ENCODE peak calls at places on chromosomes 16 and 17, in ten cellular contexts. D is GM23248; Q is activated CD4-positive, alpha-beta T cell treated with anti-CD3 and anti-CD28 coated beads for 1 hour; A is fibroblast of the conjunctiva; Y is K562; Z is NCI-H1436; H is effector memory CD8-positive, alpha-beta T cell; U is iPS DF 19.7; T is HTR-8/SVneo; K is bronchial epithelial cell. C is an unnamed sample.

GRCh38 chr16:50763211-50763610 is 21.3 kb downstream of the CYLD start:
- DNase-seq in D (peak), Q (no peak), A (no peak), Y (no peak), Z (no peak), H (no peak), U (no peak), T (no peak), K (peak), C (no peak)

GRCh38 chr17:79691931-79692330 is 38.8 kb upstream of the ENPP7 start:
- DNase-seq in D (no peak), Q (no peak), A (no peak), Y (no peak), Z (no peak), H (no peak), U (no peak), T (no peak), K (no peak), C (no peak)

GRCh38 chr17:30379303-30380105 is 777 bp downstream of the CPD start:
- DNase-seq in D (peak), Q (no peak), A (no peak), Y (peak), Z (no peak), H (peak), U (no peak), T (no peak), K (no peak), C (peak)

GRCh38 chr16:12271006-12271405 is 294.5 kb downstream of the SNX29 start:
- DNase-seq in D (peak), Q (no peak), A (no peak), Y (peak), Z (peak), H (no peak), U (peak), T (peak), K (no peak), C (no peak)

GRCh38 chr16:7492122-7492521 is 159.5 kb downstream of the RBFOX1 start:
- DNase-seq in D (no peak), Q (no peak), A (no peak), Y (no peak), Z (no peak), H (no peak), U (no peak), T (no peak), K (no peak), C (no peak)

GRCh38 chr17:45031231-45032149 is 19.9 kb downstream of the DCAKD start:
- DNase-seq in D (no peak), Q (no peak), A (no peak), Y (peak), Z (no peak), H (no peak), U (no peak), T (no peak), K (no peak), C (no peak)

GRCh38 chr17:8393470-8394231 is 4.0 kb downstream of the RNF222 start:
- DNase-seq in D (no peak), Q (no peak), A (no peak), Y (no peak), Z (no peak), H (peak), U (no peak), T (no peak), K (peak), C (no peak)

GRCh38 chr17:4318186-4318585 is 48.3 kb downstream of the UBE2G1 start:
- DNase-seq in D (no peak), Q (no peak), A (no peak), Y (no peak), Z (no peak), H (no peak), U (no peak), T (no peak), K (peak), C (no peak)

GRCh38 chr17:75003070-75003956 is 9.2 kb upstream of the MRPL58 start:
- DNase-seq in D (no peak), Q (no peak), A (no peak), Y (no peak), Z (no peak), H (no peak), U (no peak), T (no peak), K (no peak), C (no peak)

C was measured in left lobe of liver.